ENCODE peak calls at places on chromosome 5, in eight cellular contexts. One of them, this sample, is unnamed. For H3K36me3, the result is how much of the 10 kb centered on the place peaks cover.

GRCh38 chr5:93621340-93621872 is 38.4 kb downstream of the NR2F1 start:
- DNase-seq in brain microvascular endothelial cell: peak
- DNase-seq in tibial nerve: peak
- DNase-seq in cardiac muscle cell: no peak
- DNase-seq in transverse colon: peak
- DNase-seq in Peyer's patch: peak
- DNase-seq in Panc1: peak
- DNase-seq in GM23248: no peak
- DNase-seq in this sample: no peak

GRCh38 chr5:80186634-80187033 is 69.2 kb downstream of the SERINC5 start:
- DNase-seq in brain microvascular endothelial cell: no peak
- DNase-seq in tibial nerve: no peak
- DNase-seq in cardiac muscle cell: no peak
- DNase-seq in transverse colon: peak
- DNase-seq in Peyer's patch: peak
- DNase-seq in Panc1: no peak
- DNase-seq in GM23248: no peak
- DNase-seq in this sample: peak

GRCh38 chr5:1265461-1266455 is 29.1 kb downstream of the TERT start:
- DNase-seq in brain microvascular endothelial cell: no peak
- DNase-seq in tibial nerve: no peak
- DNase-seq in cardiac muscle cell: no peak
- DNase-seq in transverse colon: no peak
- DNase-seq in Peyer's patch: no peak
- DNase-seq in Panc1: no peak
- DNase-seq in GM23248: no peak
- DNase-seq in this sample: no peak

GRCh38 chr5:76041863-76042262 is 41.3 kb upstream of the SV2C start:
- DNase-seq in brain microvascular endothelial cell: no peak
- DNase-seq in tibial nerve: no peak
- DNase-seq in cardiac muscle cell: peak
- DNase-seq in transverse colon: no peak
- DNase-seq in Peyer's patch: no peak
- DNase-seq in Panc1: no peak
- DNase-seq in GM23248: no peak
- DNase-seq in this sample: no peak

GRCh38 chr5:163504091-163504931 is 1.1 kb upstream of the MAT2B start:
- DNase-seq in brain microvascular endothelial cell: peak
- DNase-seq in tibial nerve: peak
- DNase-seq in cardiac muscle cell: peak
- DNase-seq in transverse colon: peak
- DNase-seq in Peyer's patch: peak
- DNase-seq in Panc1: no peak
- DNase-seq in GM23248: peak
- DNase-seq in this sample: peak

GRCh38 chr5:181170237-181170830 is 22.9 kb downstream of the OR2V2 start:
- DNase-seq in brain microvascular endothelial cell: no peak
- DNase-seq in tibial nerve: no peak
- DNase-seq in cardiac muscle cell: no peak
- DNase-seq in transverse colon: no peak
- DNase-seq in Peyer's patch: peak
- DNase-seq in Panc1: no peak
- DNase-seq in GM23248: peak
- DNase-seq in this sample: no peak

GRCh38 chr5:36232533-36232932 is 9.2 kb downstream of the NADK2 start:
- DNase-seq in brain microvascular endothelial cell: no peak
- DNase-seq in tibial nerve: no peak
- DNase-seq in cardiac muscle cell: no peak
- DNase-seq in transverse colon: no peak
- DNase-seq in Peyer's patch: no peak
- DNase-seq in Panc1: no peak
- DNase-seq in GM23248: no peak
- DNase-seq in this sample: no peak

GRCh38 chr5:83255268-83255667 is 177.9 kb downstream of the XRCC4 start:
- DNase-seq in brain microvascular endothelial cell: no peak
- DNase-seq in tibial nerve: no peak
- DNase-seq in cardiac muscle cell: no peak
- DNase-seq in transverse colon: no peak
- DNase-seq in Peyer's patch: no peak
- DNase-seq in Panc1: no peak
- DNase-seq in GM23248: peak
- DNase-seq in this sample: no peak

GRCh38 chr5:5018560-5018935 is 121.6 kb upstream of the ADAMTS16 start:
- DNase-seq in brain microvascular endothelial cell: peak
- DNase-seq in tibial nerve: no peak
- DNase-seq in cardiac muscle cell: no peak
- DNase-seq in transverse colon: no peak
- DNase-seq in Peyer's patch: no peak
- DNase-seq in Panc1: no peak
- DNase-seq in GM23248: peak
- DNase-seq in this sample: no peak

GRCh38 chr5:115737452-115737851 is 79.0 kb downstream of the CDO1 start:
- DNase-seq in brain microvascular endothelial cell: no peak
- DNase-seq in tibial nerve: no peak
- DNase-seq in cardiac muscle cell: no peak
- DNase-seq in transverse colon: no peak
- DNase-seq in Peyer's patch: no peak
- DNase-seq in Panc1: no peak
- DNase-seq in GM23248: no peak
- DNase-seq in this sample: no peak

GRCh38 chr5:57232293-57233033 is 58.6 kb downstream of the GPBP1 start:
- DNase-seq in brain microvascular endothelial cell: no peak
- DNase-seq in tibial nerve: no peak
- DNase-seq in cardiac muscle cell: no peak
- DNase-seq in transverse colon: no peak
- DNase-seq in Peyer's patch: no peak
- DNase-seq in Panc1: no peak
- DNase-seq in GM23248: no peak
- DNase-seq in this sample: no peak
- H3K36me3 ChIP-seq in brain microvascular endothelial cell: under half
- H3K36me3 ChIP-seq in tibial nerve: under half
- H3K36me3 ChIP-seq in cardiac muscle cell: under half
- H3K36me3 ChIP-seq in transverse colon: under half
- H3K36me3 ChIP-seq in Peyer's patch: under half
- H3K36me3 ChIP-seq in Panc1: under half
- H3K36me3 ChIP-seq in GM23248: under half
- H3K36me3 ChIP-seq in this sample: half or more

GRCh38 chr5:51225671-51226419 is 157.4 kb upstream of the ISL1 start:
- DNase-seq in brain microvascular endothelial cell: no peak
- DNase-seq in tibial nerve: no peak
- DNase-seq in cardiac muscle cell: peak
- DNase-seq in transverse colon: no peak
- DNase-seq in Peyer's patch: peak
- DNase-seq in Panc1: no peak
- DNase-seq in GM23248: peak
- DNase-seq in this sample: no peak
- H3K27ac ChIP-seq in brain microvascular endothelial cell: no peak
- H3K27ac ChIP-seq in tibial nerve: no peak
- H3K27ac ChIP-seq in cardiac muscle cell: peak
- H3K27ac ChIP-seq in transverse colon: no peak
- H3K27ac ChIP-seq in Peyer's patch: no peak
- H3K27ac ChIP-seq in Panc1: no peak
- H3K27ac ChIP-seq in GM23248: no peak
- H3K27ac ChIP-seq in this sample: no peak

DNA sequence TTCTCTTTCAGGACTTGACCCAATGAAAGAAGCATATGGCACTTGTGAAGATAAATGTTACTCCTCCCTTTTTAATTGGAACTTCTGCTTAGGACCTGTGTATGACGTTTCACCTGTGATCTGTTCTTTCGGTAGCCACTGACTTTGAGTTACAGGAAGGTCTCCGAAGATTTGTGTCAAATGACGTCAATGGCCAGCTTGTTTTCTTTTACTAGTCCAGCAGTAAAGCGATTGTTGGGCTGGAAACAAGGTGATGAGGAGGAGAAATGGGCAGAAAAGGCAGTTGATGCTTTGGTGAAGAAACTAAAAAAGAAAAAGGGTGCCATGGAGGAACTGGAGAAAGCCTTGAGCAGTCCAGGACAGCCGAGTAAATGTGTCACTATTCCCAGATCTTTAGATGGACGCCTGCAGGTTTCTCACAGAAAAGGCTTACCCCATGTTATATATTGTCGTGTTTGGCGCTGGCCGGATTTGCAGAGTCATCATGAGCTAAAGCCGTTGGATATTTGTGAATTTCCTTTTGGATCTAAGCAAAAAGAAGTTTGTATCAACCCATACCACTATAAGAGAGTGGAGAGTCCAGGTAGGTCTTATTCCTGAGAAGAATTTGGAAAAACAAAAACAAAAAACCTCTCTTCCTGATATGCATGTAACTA is 21.1 kb downstream of the SMAD5 start:
- DNase-seq in brain microvascular endothelial cell: no peak
- DNase-seq in tibial nerve: no peak
- DNase-seq in cardiac muscle cell: no peak
- DNase-seq in transverse colon: no peak
- DNase-seq in Peyer's patch: no peak
- DNase-seq in Panc1: no peak
- DNase-seq in GM23248: no peak
- DNase-seq in this sample: no peak
- H3K36me3 ChIP-seq in brain microvascular endothelial cell: under half
- H3K36me3 ChIP-seq in tibial nerve: under half
- H3K36me3 ChIP-seq in cardiac muscle cell: under half
- H3K36me3 ChIP-seq in transverse colon: under half
- H3K36me3 ChIP-seq in Peyer's patch: under half
- H3K36me3 ChIP-seq in Panc1: under half
- H3K36me3 ChIP-seq in GM23248: under half
- H3K36me3 ChIP-seq in this sample: half or more

GRCh38 chr5:150508021-150508640 is at the start of gene NDST1:
- DNase-seq in brain microvascular endothelial cell: no peak
- DNase-seq in tibial nerve: no peak
- DNase-seq in cardiac muscle cell: no peak
- DNase-seq in transverse colon: no peak
- DNase-seq in Peyer's patch: no peak
- DNase-seq in Panc1: no peak
- DNase-seq in GM23248: no peak
- DNase-seq in this sample: no peak
- H3K27ac ChIP-seq in brain microvascular endothelial cell: no peak
- H3K27ac ChIP-seq in tibial nerve: peak
- H3K27ac ChIP-seq in cardiac muscle cell: peak
- H3K27ac ChIP-seq in transverse colon: peak
- H3K27ac ChIP-seq in Peyer's patch: no peak
- H3K27ac ChIP-seq in Panc1: peak
- H3K27ac ChIP-seq in GM23248: no peak
- H3K27ac ChIP-seq in this sample: no peak

GRCh38 chr5:96716007-96716406 is 53.8 kb downstream of the CAST start:
- DNase-seq in brain microvascular endothelial cell: no peak
- DNase-seq in tibial nerve: no peak
- DNase-seq in cardiac muscle cell: no peak
- DNase-seq in transverse colon: no peak
- DNase-seq in Peyer's patch: no peak
- DNase-seq in Panc1: no peak
- DNase-seq in GM23248: no peak
- DNase-seq in this sample: no peak
- H3K36me3 ChIP-seq in brain microvascular endothelial cell: under half
- H3K36me3 ChIP-seq in tibial nerve: under half
- H3K36me3 ChIP-seq in cardiac muscle cell: under half
- H3K36me3 ChIP-seq in transverse colon: under half
- H3K36me3 ChIP-seq in Peyer's patch: under half
- H3K36me3 ChIP-seq in Panc1: under half
- H3K36me3 ChIP-seq in GM23248: under half
- H3K36me3 ChIP-seq in this sample: under half

GRCh38 chr5:33850100-33850594 is 41.6 kb downstream of the ADAMTS12 start:
- DNase-seq in brain microvascular endothelial cell: peak
- DNase-seq in tibial nerve: no peak
- DNase-seq in cardiac muscle cell: no peak
- DNase-seq in transverse colon: no peak
- DNase-seq in Peyer's patch: peak
- DNase-seq in Panc1: no peak
- DNase-seq in GM23248: peak
- DNase-seq in this sample: no peak
- H3K27ac ChIP-seq in brain microvascular endothelial cell: peak
- H3K27ac ChIP-seq in tibial nerve: no peak
- H3K27ac ChIP-seq in cardiac muscle cell: peak
- H3K27ac ChIP-seq in transverse colon: no peak
- H3K27ac ChIP-seq in Peyer's patch: no peak
- H3K27ac ChIP-seq in Panc1: no peak
- H3K27ac ChIP-seq in GM23248: no peak
- H3K27ac ChIP-seq in this sample: no peak

This sample was measured in OCI-LY7.